ENCODE peak calls at places on chromosomes 13 and 19, in four cellular contexts. U is vagina, D is GM12891, O is GM23338. R is an unnamed sample.

GRCh38 chr19:17125728-17126677 is 50.4 kb downstream of the MYO9B start:
- DNase-seq in U (no peak), D (peak), O (peak), R (peak)

GRCh38 chr19:39826311-39826945 is 7.5 kb downstream of the DYRK1B start:
- DNase-seq in U (no peak), D (no peak), O (no peak), R (no peak)

GRCh38 chr13:29791997-29792775 is 58.2 kb downstream of the UBL3 start:
- DNase-seq in U (no peak), D (no peak), O (no peak), R (no peak)

GRCh38 chr13:79380943-79381445 is 25.1 kb downstream of the RBM26 start:
- DNase-seq in U (no peak), D (no peak), O (no peak), R (no peak)

GRCh38 chr19:46975918-46976782 is 43.5 kb upstream of the NPAS1 start:
- DNase-seq in U (peak), D (no peak), O (peak), R (peak)

GRCh38 chr19:5827891-5828660 is 11.4 kb downstream of the FUT6 start:
- DNase-seq in U (no peak), D (peak), O (peak), R (peak)

GRCh38 chr19:49809155-49809986 is 3.7 kb downstream of the FUZ start:
- DNase-seq in U (no peak), D (no peak), O (peak), R (peak)

GRCh38 chr19:41886761-41887710 is 4.1 kb downstream of the ARHGEF1 start:
- DNase-seq in U (no peak), D (no peak), O (peak), R (peak)

GRCh38 chr13:98173431-98173921 is 3.6 kb downstream of the RNF113B start:
- DNase-seq in U (peak), D (no peak), O (peak), R (peak)

GRCh38 chr13:37491661-37492060 is 106.9 kb downstream of the POSTN start:
- DNase-seq in U (no peak), D (no peak), O (no peak), R (no peak)

GRCh38 chr13:90415902-90416301 is 931.6 kb upstream of the MIR17HG start:
- DNase-seq in U (no peak), D (no peak), O (no peak), R (no peak)

GRCh38 chr19:50266896-50267295 is 62.3 kb downstream of the KCNC3 start:
- DNase-seq in U (no peak), D (no peak), O (peak), R (peak)

GRCh38 chr13:41825691-41826090 is 135.2 kb downstream of the VWA8 start:
- DNase-seq in U (no peak), D (no peak), O (no peak), R (no peak)

GRCh38 chr13:29805994-29806748 is 44.2 kb downstream of the UBL3 start:
- DNase-seq in U (no peak), D (no peak), O (no peak), R (no peak)

GRCh38 chr13:66574606-66575005 is 655.5 kb downstream of the PCDH9 start:
- DNase-seq in U (no peak), D (no peak), O (no peak), R (no peak)

GRCh38 chr19:5957132-5957531 is 20.8 kb downstream of the RANBP3 start:
- DNase-seq in U (no peak), D (no peak), O (no peak), R (no peak)

GRCh38 chr19:46115396-46116109 is 8.9 kb downstream of the IGFL3 start:
- DNase-seq in U (no peak), D (peak), O (no peak), R (no peak)

GRCh38 chr13:66994097-66994496 is 236.0 kb downstream of the PCDH9 start:
- DNase-seq in U (no peak), D (no peak), O (peak), R (peak)

GRCh38 chr19:41175825-41176734 is 16.9 kb upstream of the CYP2S1 start:
- DNase-seq in U (no peak), D (no peak), O (peak), R (peak)

GRCh38 chr13:24361138-24361537 is 51.8 kb downstream of the C1QTNF9 start:
- DNase-seq in U (peak), D (no peak), O (no peak), R (peak)

GRCh38 chr19:3578390-3578789 is 5.6 kb downstream of the HMG20B start:
- DNase-seq in U (no peak), D (no peak), O (no peak), R (no peak)

GRCh38 chr19:3577741-3578344 is 5.1 kb downstream of the HMG20B start:
- DNase-seq in U (no peak), D (no peak), O (peak), R (peak)

GRCh38 chr19:3576696-3577443 is 4.1 kb downstream of the HMG20B start:
- DNase-seq in U (no peak), D (no peak), O (peak), R (peak)

GRCh38 chr19:3575949-3576673 is 3.4 kb downstream of the HMG20B start:
- DNase-seq in U (no peak), D (no peak), O (no peak), R (no peak)

GRCh38 chr19:3580156-3580955 is 4.9 kb upstream of the GIPC3 start:
- DNase-seq in U (no peak), D (no peak), O (no peak), R (no peak)
- TF ChIP-seq POLR2AphosphoS5 in U (no peak), D (no peak), O (no peak), R (peak)

GRCh38 chr13:52125547-52125946 is 3.3 kb downstream of the NEK5 start:
- DNase-seq in U (no peak), D (no peak), O (no peak), R (no peak)

GRCh38 chr13:52130641-52131040 is 1.8 kb upstream of the NEK5 start:
- DNase-seq in U (no peak), D (no peak), O (no peak), R (no peak)

GRCh38 chr13:52127378-52127777 is 1.5 kb downstream of the NEK5 start:
- DNase-seq in U (no peak), D (peak), O (peak), R (no peak)

GRCh38 chr13:52127783-52128702 is 830 bp downstream of the NEK5 start:
- DNase-seq in U (no peak), D (peak), O (peak), R (peak)

DNA sequence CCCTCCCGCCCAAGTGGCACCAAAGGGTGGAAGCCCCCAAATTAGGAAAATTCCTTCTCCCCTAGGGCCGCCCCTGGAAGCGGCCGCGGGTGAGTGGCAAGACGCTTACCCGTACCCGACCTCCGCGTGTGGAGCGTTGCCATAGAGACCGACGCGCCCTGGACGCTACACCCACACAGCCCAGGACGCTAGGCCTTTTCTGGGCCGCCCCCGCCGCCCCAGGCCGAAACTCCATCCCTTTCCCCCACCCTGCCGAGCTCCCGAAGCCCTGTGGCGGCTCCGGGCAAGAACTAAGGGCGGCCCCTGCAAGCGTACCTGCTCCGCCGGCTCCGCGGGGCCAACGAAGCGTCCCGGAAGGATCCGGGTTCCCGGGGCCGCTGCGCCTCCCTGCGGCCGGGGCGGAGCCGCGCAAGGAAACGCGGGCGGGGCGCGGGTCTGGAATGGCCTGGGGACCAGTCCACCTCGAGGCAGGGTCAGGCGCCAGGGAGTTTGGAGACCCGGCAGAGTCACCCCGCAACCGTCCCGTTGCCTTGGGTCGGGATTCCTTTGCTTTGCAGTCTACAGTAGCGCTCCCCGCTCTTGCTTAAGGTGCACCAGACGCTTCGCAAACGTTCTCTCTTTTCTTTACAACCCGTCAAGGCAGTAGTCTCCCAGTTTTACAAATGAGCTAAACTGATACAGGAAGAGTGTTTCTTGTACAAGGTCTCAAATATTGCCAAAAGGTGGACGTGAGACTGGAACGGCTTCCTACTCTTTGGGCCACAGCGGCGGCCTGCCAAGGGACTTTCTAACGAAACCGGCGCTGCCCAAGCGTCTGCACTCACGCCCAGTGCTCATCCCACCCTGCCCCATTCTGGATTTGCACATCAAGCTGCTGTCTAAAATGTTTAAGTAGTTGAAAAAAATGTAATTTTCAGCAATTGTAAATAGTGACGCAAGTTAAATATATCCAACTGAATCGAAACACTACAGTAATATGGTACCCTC is at the start of gene NEK5:
- DNase-seq in U (no peak), D (peak), O (peak), R (peak)
- TF ChIP-seq POLR2AphosphoS5 in U (no peak), D (no peak), O (no peak), R (no peak)

GRCh38 chr19:12295191-12295590 is 508 bp upstream of the ZNF44 start:
- DNase-seq in U (no peak), D (no peak), O (no peak), R (no peak)

GRCh38 chr19:12294308-12295158 is at the start of gene ZNF44:
- DNase-seq in U (peak), D (peak), O (peak), R (peak)

GRCh38 chr19:12289790-12290065 is 5.0 kb downstream of the ZNF44 start:
- DNase-seq in U (no peak), D (no peak), O (no peak), R (no peak)

GRCh38 chr19:12293771-12294307 is 844 bp downstream of the ZNF44 start:
- DNase-seq in U (no peak), D (peak), O (peak), R (peak)
- TF ChIP-seq POLR2AphosphoS5 in U (peak), D (no peak), O (no peak), R (peak)

GRCh38 chr13:40477623-40478608 is 188.5 kb downstream of the FOXO1 start:
- DNase-seq in U (no peak), D (no peak), O (no peak), R (no peak)
- TF ChIP-seq POLR2AphosphoS5 in U (no peak), D (no peak), O (no peak), R (no peak)

GRCh38 chr19:36441339-36441738 is 22.9 kb upstream of the ZFP82 start:
- DNase-seq in U (no peak), D (no peak), O (no peak), R (no peak)

GRCh38 chr19:36436531-36436930 is 18.1 kb upstream of the ZFP82 start:
- DNase-seq in U (no peak), D (no peak), O (peak), R (no peak)
- TF ChIP-seq POLR2AphosphoS5 in U (no peak), D (no peak), O (no peak), R (no peak)

R was measured in transverse colon.